ENCODE peak calls at places on chromosomes 4 and X, in five cellular contexts. One of them, this sample, is unnamed.
A peak's percentile ranks its signal among the peaks of the same experiment; 100 is the strongest.

GRCh38 chr4:8351931-8352367 is 82.4 kb downstream of the HTRA3 start:
- DNase-seq in fibroblast of the aortic adventitia: peak; percentile 46
- DNase-seq in glutamatergic neuron: no peak
- DNase-seq in dorsolateral prefrontal cortex: no peak
- DNase-seq in kidney epithelial cell: peak; percentile 32
- DNase-seq in this sample: no peak

GRCh38 chr4:47349323-47349722 is 114.2 kb downstream of the COMMD8 start:
- DNase-seq in fibroblast of the aortic adventitia: peak; percentile 4
- DNase-seq in glutamatergic neuron: no peak
- DNase-seq in dorsolateral prefrontal cortex: no peak
- DNase-seq in kidney epithelial cell: no peak
- DNase-seq in this sample: no peak

GRCh38 chr4:41524446-41524845 is 13.5 kb upstream of the LIMCH1 start:
- DNase-seq in fibroblast of the aortic adventitia: no peak
- DNase-seq in glutamatergic neuron: no peak
- DNase-seq in dorsolateral prefrontal cortex: no peak
- DNase-seq in kidney epithelial cell: no peak
- DNase-seq in this sample: no peak

GRCh38 chrX:133335027-133335426 is 80.3 kb downstream of the GPC4 start:
- DNase-seq in fibroblast of the aortic adventitia: peak; percentile 49
- DNase-seq in glutamatergic neuron: no peak
- DNase-seq in dorsolateral prefrontal cortex: no peak
- DNase-seq in kidney epithelial cell: no peak
- DNase-seq in this sample: no peak

GRCh38 chrX:151912221-151912620 is 468 bp upstream of the MAGEA4 start:
- DNase-seq in fibroblast of the aortic adventitia: no peak
- DNase-seq in glutamatergic neuron: no peak
- DNase-seq in dorsolateral prefrontal cortex: no peak
- DNase-seq in kidney epithelial cell: no peak
- DNase-seq in this sample: no peak

GRCh38 chrX:55524487-55524886 is 34.8 kb upstream of the USP51 start:
- DNase-seq in fibroblast of the aortic adventitia: peak; percentile 16
- DNase-seq in glutamatergic neuron: no peak
- DNase-seq in dorsolateral prefrontal cortex: no peak
- DNase-seq in kidney epithelial cell: no peak
- DNase-seq in this sample: no peak

GRCh38 chr4:111717916-111718315 is 427.3 kb upstream of the FAM241A start:
- DNase-seq in fibroblast of the aortic adventitia: no peak
- DNase-seq in glutamatergic neuron: no peak
- DNase-seq in dorsolateral prefrontal cortex: no peak
- DNase-seq in kidney epithelial cell: no peak
- DNase-seq in this sample: no peak

GRCh38 chrX:40171513-40172168 is 73.9 kb upstream of the BCOR start:
- DNase-seq in fibroblast of the aortic adventitia: peak; percentile 49
- DNase-seq in glutamatergic neuron: peak; percentile 44
- DNase-seq in dorsolateral prefrontal cortex: peak; percentile 20
- DNase-seq in kidney epithelial cell: no peak
- DNase-seq in this sample: no peak

GRCh38 chr4:26459054-26459755 is 31.1 kb downstream of the CCKAR start:
- DNase-seq in fibroblast of the aortic adventitia: peak; percentile 83
- DNase-seq in glutamatergic neuron: no peak
- DNase-seq in dorsolateral prefrontal cortex: no peak
- DNase-seq in kidney epithelial cell: peak; percentile 48
- DNase-seq in this sample: no peak

DNA sequence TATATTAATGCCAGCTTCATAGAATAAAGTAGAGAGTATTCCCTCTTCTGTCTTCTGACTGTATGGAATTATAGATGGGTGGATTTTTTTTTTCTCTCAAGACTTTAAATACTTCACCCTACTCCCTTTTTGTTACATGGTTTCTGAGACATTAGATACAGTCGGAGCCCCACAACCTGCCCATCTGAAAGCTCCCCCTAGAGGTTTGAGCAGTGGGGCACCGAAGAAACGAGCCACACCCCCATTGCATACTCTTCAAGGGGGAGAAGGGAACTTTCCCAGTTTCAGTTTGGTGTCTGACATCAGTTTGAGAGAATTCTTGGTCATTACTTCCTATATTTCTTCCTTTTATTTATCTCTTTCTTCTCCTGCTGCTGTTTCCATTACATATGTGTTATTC is 437.6 kb upstream of the AGA start:
- DNase-seq in fibroblast of the aortic adventitia: no peak
- DNase-seq in glutamatergic neuron: no peak
- DNase-seq in dorsolateral prefrontal cortex: no peak
- DNase-seq in kidney epithelial cell: no peak
- DNase-seq in this sample: no peak
- TF ChIP-seq CTCF in fibroblast of the aortic adventitia: no peak
- TF ChIP-seq CTCF in glutamatergic neuron: no peak
- TF ChIP-seq CTCF in dorsolateral prefrontal cortex: no peak
- TF ChIP-seq CTCF in kidney epithelial cell: no peak
- TF ChIP-seq CTCF in this sample: no peak

DNA sequence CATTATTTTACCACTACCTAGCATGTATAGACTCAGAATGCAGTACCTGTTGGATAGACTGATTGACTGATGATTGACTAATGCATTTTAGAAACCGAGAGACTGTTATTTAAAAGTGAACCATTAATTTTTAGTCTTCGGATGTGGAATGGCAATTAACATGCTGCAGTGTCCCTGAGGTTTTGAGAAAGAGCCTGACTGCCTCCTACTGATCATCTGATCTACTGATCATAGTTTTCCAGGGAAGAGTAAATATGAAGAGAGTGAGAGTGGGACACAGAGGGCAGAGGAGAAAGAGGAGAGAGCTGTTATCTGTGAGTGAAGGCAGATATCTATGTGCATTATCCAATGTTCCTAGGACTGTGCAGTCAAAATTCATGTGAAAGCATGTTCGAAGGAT is 764.8 kb downstream of the TRIML1 start:
- DNase-seq in fibroblast of the aortic adventitia: no peak
- DNase-seq in glutamatergic neuron: no peak
- DNase-seq in dorsolateral prefrontal cortex: no peak
- DNase-seq in kidney epithelial cell: no peak
- DNase-seq in this sample: no peak
- TF ChIP-seq CTCF in fibroblast of the aortic adventitia: no peak
- TF ChIP-seq CTCF in glutamatergic neuron: no peak
- TF ChIP-seq CTCF in dorsolateral prefrontal cortex: no peak
- TF ChIP-seq CTCF in kidney epithelial cell: no peak
- TF ChIP-seq CTCF in this sample: no peak

DNA sequence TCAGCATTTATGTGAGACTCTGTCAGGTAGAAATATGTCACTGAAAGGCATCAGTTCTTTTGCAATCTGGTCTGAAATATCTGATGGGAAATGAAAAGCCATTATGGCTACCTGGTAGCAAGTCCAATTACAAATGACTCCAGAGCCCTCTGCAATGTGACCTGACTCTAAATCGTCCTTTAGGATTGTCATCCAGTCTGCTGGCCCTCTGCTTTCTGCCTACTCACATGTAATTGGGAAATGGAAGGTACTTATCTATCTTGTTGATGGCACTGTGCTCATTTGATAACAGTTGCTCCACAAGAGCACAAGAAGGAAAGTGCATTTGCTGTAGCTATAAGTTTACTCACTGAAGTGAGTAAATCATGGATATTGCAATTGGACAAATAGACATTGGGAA is 799.8 kb downstream of the RAPGEF2 start:
- DNase-seq in fibroblast of the aortic adventitia: no peak
- DNase-seq in glutamatergic neuron: no peak
- DNase-seq in dorsolateral prefrontal cortex: no peak
- DNase-seq in kidney epithelial cell: no peak
- DNase-seq in this sample: no peak
- TF ChIP-seq CTCF in fibroblast of the aortic adventitia: no peak
- TF ChIP-seq CTCF in glutamatergic neuron: no peak
- TF ChIP-seq CTCF in dorsolateral prefrontal cortex: no peak
- TF ChIP-seq CTCF in kidney epithelial cell: no peak
- TF ChIP-seq CTCF in this sample: no peak

DNA sequence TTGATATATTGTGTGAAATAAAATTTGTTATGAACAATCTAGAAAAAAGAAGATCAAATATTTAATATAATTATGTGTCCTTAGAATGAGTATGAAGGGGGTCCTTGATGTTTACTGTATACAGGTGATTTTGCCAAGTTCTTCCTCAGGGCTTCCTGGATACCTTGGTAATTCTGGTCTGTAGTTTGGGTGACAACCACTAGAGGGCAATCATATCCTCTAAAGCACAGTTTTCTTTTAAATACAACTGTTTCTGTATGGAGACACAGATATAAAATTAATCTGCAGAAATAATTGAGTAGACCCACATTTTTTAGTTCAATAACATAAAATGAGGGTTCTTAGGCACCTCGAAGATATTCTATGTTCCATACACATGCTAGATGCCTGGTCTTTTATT is 157.7 kb downstream of the SPANXN1 start:
- DNase-seq in fibroblast of the aortic adventitia: peak; percentile 14
- DNase-seq in glutamatergic neuron: no peak
- DNase-seq in dorsolateral prefrontal cortex: no peak
- DNase-seq in kidney epithelial cell: no peak
- DNase-seq in this sample: no peak
- TF ChIP-seq CTCF in fibroblast of the aortic adventitia: peak; percentile 54
- TF ChIP-seq CTCF in glutamatergic neuron: peak; percentile 76
- TF ChIP-seq CTCF in dorsolateral prefrontal cortex: peak; percentile 61
- TF ChIP-seq CTCF in kidney epithelial cell: peak; percentile 66
- TF ChIP-seq CTCF in this sample: peak; percentile 67

GRCh38 chr4:183154701-183155391 is 55.8 kb downstream of the WWC2 start:
- DNase-seq in fibroblast of the aortic adventitia: no peak
- DNase-seq in glutamatergic neuron: no peak
- DNase-seq in dorsolateral prefrontal cortex: no peak
- DNase-seq in kidney epithelial cell: no peak
- DNase-seq in this sample: no peak

GRCh38 chr4:183153190-183153916 is 54.3 kb downstream of the WWC2 start:
- DNase-seq in fibroblast of the aortic adventitia: no peak
- DNase-seq in glutamatergic neuron: no peak
- DNase-seq in dorsolateral prefrontal cortex: no peak
- DNase-seq in kidney epithelial cell: no peak
- DNase-seq in this sample: no peak

GRCh38 chr4:183158062-183158461 is 59.0 kb downstream of the WWC2 start:
- DNase-seq in fibroblast of the aortic adventitia: peak; percentile 30
- DNase-seq in glutamatergic neuron: no peak
- DNase-seq in dorsolateral prefrontal cortex: no peak
- DNase-seq in kidney epithelial cell: no peak
- DNase-seq in this sample: no peak

GRCh38 chr4:183155450-183156184 is 56.6 kb downstream of the WWC2 start:
- DNase-seq in fibroblast of the aortic adventitia: no peak
- DNase-seq in glutamatergic neuron: no peak
- DNase-seq in dorsolateral prefrontal cortex: no peak
- DNase-seq in kidney epithelial cell: no peak
- DNase-seq in this sample: no peak

DNA sequence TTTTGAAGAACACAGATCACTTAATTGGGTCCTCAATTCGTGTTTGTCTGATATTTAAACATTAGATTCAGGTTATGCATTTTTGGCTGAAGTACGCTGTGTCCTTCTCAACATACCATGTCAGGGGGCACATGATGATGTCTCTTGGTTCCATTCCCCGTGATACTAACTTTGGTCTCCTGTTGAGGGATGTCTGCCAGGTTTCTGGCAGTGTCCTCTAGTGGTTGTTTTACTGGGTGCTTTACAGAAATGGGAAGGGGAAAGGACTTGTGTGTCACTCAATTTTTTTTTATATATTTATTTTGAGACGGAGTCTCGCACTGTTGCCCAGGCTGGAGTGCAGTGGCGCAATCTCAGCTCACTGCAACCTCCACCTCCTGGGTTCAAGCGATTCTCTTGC is 58.2 kb downstream of the WWC2 start:
- DNase-seq in fibroblast of the aortic adventitia: no peak
- DNase-seq in glutamatergic neuron: no peak
- DNase-seq in dorsolateral prefrontal cortex: no peak
- DNase-seq in kidney epithelial cell: no peak
- DNase-seq in this sample: no peak
- TF ChIP-seq CTCF in fibroblast of the aortic adventitia: no peak
- TF ChIP-seq CTCF in glutamatergic neuron: no peak
- TF ChIP-seq CTCF in dorsolateral prefrontal cortex: no peak
- TF ChIP-seq CTCF in kidney epithelial cell: no peak
- TF ChIP-seq CTCF in this sample: peak; percentile 6

GRCh38 chrX:3545901-3546300 is 167.5 kb downstream of the PRKX start:
- DNase-seq in fibroblast of the aortic adventitia: no peak
- DNase-seq in glutamatergic neuron: no peak
- DNase-seq in dorsolateral prefrontal cortex: no peak
- DNase-seq in kidney epithelial cell: no peak
- DNase-seq in this sample: no peak

GRCh38 chrX:3550160-3550765 is 163.2 kb downstream of the PRKX start:
- DNase-seq in fibroblast of the aortic adventitia: peak; percentile 21
- DNase-seq in glutamatergic neuron: no peak
- DNase-seq in dorsolateral prefrontal cortex: no peak
- DNase-seq in kidney epithelial cell: no peak
- DNase-seq in this sample: no peak

GRCh38 chrX:3549442-3549875 is 164.0 kb downstream of the PRKX start:
- DNase-seq in fibroblast of the aortic adventitia: peak; percentile 64
- DNase-seq in glutamatergic neuron: peak; percentile 17
- DNase-seq in dorsolateral prefrontal cortex: no peak
- DNase-seq in kidney epithelial cell: no peak
- DNase-seq in this sample: no peak

GRCh38 chrX:3550871-3551270 is 162.6 kb downstream of the PRKX start:
- DNase-seq in fibroblast of the aortic adventitia: no peak
- DNase-seq in glutamatergic neuron: no peak
- DNase-seq in dorsolateral prefrontal cortex: no peak
- DNase-seq in kidney epithelial cell: no peak
- DNase-seq in this sample: no peak

DNA sequence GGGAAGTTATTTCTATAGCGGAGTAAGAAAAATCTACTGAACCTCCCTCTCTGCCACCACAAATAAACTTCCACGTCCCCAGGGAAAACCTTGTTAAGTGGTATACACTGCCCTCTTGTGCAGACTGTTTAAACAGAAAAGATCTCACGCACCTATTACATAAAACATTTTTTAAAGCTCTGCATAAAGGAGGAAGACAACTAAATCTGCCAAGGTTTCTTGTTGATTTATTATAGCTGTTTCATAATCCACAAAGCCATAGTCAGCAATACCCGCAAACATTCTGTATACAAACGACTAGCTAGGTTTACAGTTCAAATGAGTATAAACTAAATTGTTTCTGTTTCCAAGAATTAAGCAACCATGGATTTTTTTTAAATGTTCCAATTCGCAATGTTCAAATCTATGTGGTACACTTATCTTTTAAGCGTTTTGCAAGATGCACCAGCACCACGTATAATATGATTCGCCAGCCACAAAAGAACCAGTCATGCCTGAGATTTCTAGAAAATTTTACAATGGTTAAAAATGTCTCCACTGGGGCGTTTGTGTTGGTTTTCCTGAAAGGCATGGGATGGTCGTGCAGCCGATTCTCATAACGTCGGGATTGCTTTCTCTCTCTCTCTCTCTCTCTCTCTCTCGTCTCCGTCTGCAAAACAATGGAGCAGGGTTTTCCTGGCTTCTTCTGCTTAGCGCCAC is 164.6 kb downstream of the PRKX start:
- DNase-seq in fibroblast of the aortic adventitia: peak; percentile 87
- DNase-seq in glutamatergic neuron: no peak
- DNase-seq in dorsolateral prefrontal cortex: no peak
- DNase-seq in kidney epithelial cell: no peak
- DNase-seq in this sample: no peak
- TF ChIP-seq CTCF in fibroblast of the aortic adventitia: peak; percentile 32
- TF ChIP-seq CTCF in glutamatergic neuron: no peak
- TF ChIP-seq CTCF in dorsolateral prefrontal cortex: no peak
- TF ChIP-seq CTCF in kidney epithelial cell: peak; percentile 10
- TF ChIP-seq CTCF in this sample: peak; percentile 30

DNA sequence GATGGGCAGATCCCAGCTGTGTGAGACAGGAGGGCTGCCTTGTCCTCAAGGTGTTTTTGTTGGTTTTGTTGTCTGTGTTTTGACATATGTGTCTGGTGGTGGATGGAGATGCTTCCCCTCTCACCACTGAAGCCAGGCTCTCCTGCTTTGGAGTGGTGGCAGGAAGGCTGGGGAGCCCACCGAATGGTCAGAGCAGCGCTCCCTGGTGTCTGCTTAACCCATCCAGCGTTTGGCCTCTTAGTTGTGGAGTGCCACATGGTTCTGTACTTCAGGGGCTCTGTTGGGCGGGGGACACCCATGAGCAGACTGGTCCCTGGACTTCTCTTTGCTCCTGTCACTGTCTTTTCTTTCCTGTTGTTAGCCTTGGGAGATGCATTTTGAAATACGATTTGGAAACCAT is 51.9 kb downstream of the DLG3 start:
- DNase-seq in fibroblast of the aortic adventitia: no peak
- DNase-seq in glutamatergic neuron: no peak
- DNase-seq in dorsolateral prefrontal cortex: no peak
- DNase-seq in kidney epithelial cell: no peak
- DNase-seq in this sample: no peak
- TF ChIP-seq CTCF in fibroblast of the aortic adventitia: no peak
- TF ChIP-seq CTCF in glutamatergic neuron: no peak
- TF ChIP-seq CTCF in dorsolateral prefrontal cortex: no peak
- TF ChIP-seq CTCF in kidney epithelial cell: no peak
- TF ChIP-seq CTCF in this sample: no peak